ENCODE peak calls at places on chromosomes 4 and X, in eight cellular contexts. K is DND-41, Y is tibial nerve, J is cardiac muscle cell, D is psoas muscle, T is testis, Z is neural progenitor cell, V is vagina. U is an unnamed sample. For H3K4me1, the result is how much of the 10 kb centered on the place peaks cover.

GRCh38 chr4:177605252-177605651 is 163.0 kb upstream of the AGA start:
- DNase-seq in Z (no peak), J (no peak), T (no peak), K (no peak), D (no peak), V (no peak), Y (no peak), U (no peak)

GRCh38 chr4:126701756-126702155 is 931.0 kb upstream of the INTU start:
- DNase-seq in Y (no peak), T (no peak), Z (no peak), K (no peak), V (no peak), J (no peak), D (no peak), U (no peak)

GRCh38 chr4:79413486-79413885 is 5.5 kb upstream of the GK2 start:
- DNase-seq in K (no peak), T (no peak), V (no peak), Z (no peak), D (no peak), J (no peak), Y (no peak), U (no peak)

GRCh38 chr4:168621806-168622589 is 125.1 kb downstream of the PALLD start:
- DNase-seq in Y (no peak), T (no peak), V (no peak), Z (no peak), J (no peak), D (no peak), K (no peak), U (no peak)

GRCh38 chrX:7083468-7084396 is 63.8 kb upstream of the STS start:
- DNase-seq in J (no peak), T (no peak), D (no peak), K (peak), Z (no peak), Y (no peak), V (no peak), U (peak)

GRCh38 chr4:156280726-156281125 is 327.1 kb upstream of the CTSO start:
- DNase-seq in K (no peak), Y (no peak), J (no peak), Z (no peak), T (no peak), D (no peak), V (no peak), U (no peak)

GRCh38 chr4:140906984-140907962 is 151.1 kb upstream of the TBC1D9 start:
- DNase-seq in T (no peak), J (peak), V (no peak), Z (no peak), Y (no peak), D (no peak), K (no peak), U (no peak)

GRCh38 chr4:53575552-53575951 is 15.7 kb downstream of the LNX1 start:
- DNase-seq in Y (no peak), K (no peak), J (no peak), V (no peak), T (no peak), D (no peak), Z (no peak), U (no peak)

GRCh38 chr4:36854554-36854953 is 390.0 kb upstream of the NWD2 start:
- DNase-seq in V (no peak), Z (no peak), T (no peak), K (no peak), J (no peak), D (no peak), Y (no peak), U (no peak)

GRCh38 chrX:14718403-14718802 is 154.5 kb downstream of the FANCB start:
- DNase-seq in D (no peak), Y (no peak), Z (no peak), K (no peak), J (no peak), V (no peak), T (no peak), U (no peak)

GRCh38 chrX:102746134-102746584 is 25.6 kb downstream of the GPRASP3 start:
- DNase-seq in Z (peak), D (peak), T (peak), K (no peak), V (no peak), J (peak), Y (no peak), U (no peak)

GRCh38 chrX:115372026-115372610 is 82.6 kb downstream of the LUZP4 start:
- DNase-seq in Y (no peak), D (no peak), J (peak), K (no peak), V (no peak), Z (peak), T (no peak), U (peak)

GRCh38 chrX:75038925-75039324 is 113.7 kb upstream of the NEXMIF start:
- DNase-seq in K (peak), V (no peak), J (peak), T (peak), Z (peak), Y (no peak), D (no peak), U (peak)

GRCh38 chr4:79576480-79576803 is 168.4 kb upstream of the GK2 start:
- DNase-seq in J (peak), Z (peak), D (no peak), K (peak), V (no peak), Y (no peak), T (no peak), U (peak)

GRCh38 chr4:52054254-52054653 is 3.1 kb downstream of the SPATA18 start:
- DNase-seq in K (no peak), T (no peak), D (no peak), V (no peak), J (no peak), Z (no peak), Y (no peak), U (no peak)

GRCh38 chr4:3478446-3479357 is 15.6 kb downstream of the DOK7 start:
- DNase-seq in D (peak), Z (no peak), T (no peak), V (no peak), Y (no peak), K (no peak), J (no peak), U (no peak)

GRCh38 chr4:121551881-121552280 is 144.9 kb downstream of the ANXA5 start:
- DNase-seq in D (no peak), V (no peak), J (no peak), Z (no peak), K (no peak), T (no peak), Y (peak), U (no peak)

GRCh38 chrX:101564651-101565050 is 14.3 kb downstream of the ARMCX1 start:
- DNase-seq in K (no peak), J (no peak), Z (no peak), Y (no peak), V (no peak), D (no peak), T (no peak), U (no peak)

GRCh38 chr4:6716958-6717655 is 1.1 kb downstream of the BLOC1S4 start:
- DNase-seq in Y (no peak), K (peak), V (no peak), J (no peak), T (no peak), D (no peak), Z (no peak), U (no peak)

GRCh38 chr4:113467581-113467980 is 294.0 kb downstream of the CAMK2D start:
- DNase-seq in J (no peak), V (no peak), D (no peak), T (no peak), K (no peak), Z (no peak), Y (peak), U (no peak)

GRCh38 chrX:70504772-70505450 is 60.3 kb downstream of the DLG3 start:
- DNase-seq in T (no peak), Z (no peak), J (no peak), V (no peak), K (no peak), Y (no peak), D (no peak), U (no peak)

GRCh38 chrX:38699603-38700110 is 101.6 kb upstream of the MID1IP1 start:
- DNase-seq in T (no peak), D (no peak), V (no peak), K (no peak), Z (no peak), Y (no peak), J (peak), U (peak)

GRCh38 chrX:69630147-69630546 is 14.2 kb downstream of the EDA start:
- DNase-seq in T (no peak), D (no peak), J (no peak), Y (no peak), V (no peak), Z (no peak), K (no peak), U (no peak)

GRCh38 chrX:45806410-45807121 is 605.9 kb upstream of the DIPK2B start:
- DNase-seq in K (peak), J (peak), T (no peak), Z (no peak), Y (no peak), V (no peak), D (no peak), U (no peak)

GRCh38 chr4:156294577-156294976 is 340.9 kb upstream of the CTSO start:
- DNase-seq in K (no peak), T (no peak), D (no peak), Y (no peak), V (no peak), J (peak), Z (peak), U (peak)

GRCh38 chr4:167031534-167032156 is 202.6 kb downstream of the SPOCK3 start:
- DNase-seq in K (no peak), Z (no peak), J (no peak), V (no peak), D (no peak), T (no peak), Y (no peak), U (no peak)

GRCh38 chrX:140040397-140040796 is 75.1 kb upstream of the CXorf66 start:
- DNase-seq in K (no peak), Y (no peak), J (no peak), Z (no peak), V (no peak), T (no peak), D (no peak), U (peak)

GRCh38 chrX:68989865-68990606 is 161.2 kb downstream of the EFNB1 start:
- DNase-seq in T (peak), Y (no peak), V (peak), K (no peak), Z (peak), J (peak), D (no peak), U (no peak)

GRCh38 chrX:80423000-80423399 is 2.8 kb downstream of the TENT5D start:
- DNase-seq in Z (no peak), V (no peak), K (no peak), D (no peak), Y (no peak), T (no peak), J (no peak), U (no peak)

GRCh38 chr4:182449186-182449880 is 206.1 kb downstream of the TENM3 start:
- DNase-seq in K (no peak), J (no peak), V (no peak), T (peak), Z (peak), Y (no peak), D (no peak), U (no peak)

GRCh38 chr4:81712714-81713113 is 241.0 kb upstream of the RASGEF1B start:
- DNase-seq in D (no peak), Z (no peak), Y (no peak), V (no peak), J (no peak), T (no peak), K (no peak), U (no peak)

GRCh38 chrX:73683236-73683859 is 120.4 kb downstream of the CHIC1 start:
- DNase-seq in T (no peak), J (no peak), Z (no peak), Y (no peak), K (no peak), V (no peak), D (no peak), U (peak)

GRCh38 chrX:119406739-119407138 is 7.6 kb downstream of the SLC25A43 start:
- DNase-seq in D (no peak), Y (no peak), K (no peak), Z (no peak), J (no peak), V (no peak), T (no peak), U (no peak)

GRCh38 chr4:10982305-10982704 is 297.7 kb upstream of the CLNK start:
- DNase-seq in K (no peak), V (no peak), Y (no peak), D (no peak), T (no peak), J (no peak), Z (peak), U (no peak)

GRCh38 chrX:25191403-25191802 is 175.6 kb upstream of the ARX start:
- DNase-seq in T (no peak), Y (no peak), Z (no peak), D (no peak), K (no peak), J (no peak), V (no peak), U (no peak)

GRCh38 chr4:107317596-107317995 is 281.5 kb upstream of the DKK2 start:
- DNase-seq in K (no peak), J (no peak), Y (no peak), T (no peak), Z (no peak), V (no peak), D (no peak), U (peak)

GRCh38 chrX:106481341-106481740 is 130.4 kb upstream of the RADX start:
- DNase-seq in Y (peak), Z (peak), J (peak), D (no peak), K (peak), T (peak), V (no peak), U (peak)

GRCh38 chrX:40327085-40327484 is 229.3 kb upstream of the BCOR start:
- DNase-seq in J (no peak), D (no peak), V (peak), Y (no peak), Z (no peak), T (no peak), K (no peak), U (no peak)
- TF ChIP-seq CTCF in J (no peak), D (no peak), V (no peak), Y (no peak), Z (no peak), T (no peak), K (no peak), U (no peak)

GRCh38 chr4:86928400-86929255 is 6.2 kb upstream of the AFF1 start:
- DNase-seq in D (no peak), Y (no peak), V (peak), Z (no peak), K (no peak), T (no peak), J (no peak), U (no peak)
- H3K4me1 ChIP-seq in D (under half), Y (under half), V (under half), Z (under half), K (under half), T (under half), J (under half), U (under half)

GRCh38 chr4:138062929-138063328 is 179.2 kb downstream of the SLC7A11 start:
- DNase-seq in T (no peak), V (no peak), Y (no peak), Z (no peak), K (no peak), D (no peak), J (no peak), U (peak)
- TF ChIP-seq CTCF in T (no peak), V (no peak), Y (no peak), Z (peak), K (no peak), D (no peak), J (peak), U (peak)

GRCh38 chrX:132480581-132481203 is 8.1 kb downstream of the MBNL3 start:
- DNase-seq in Y (no peak), J (peak), T (peak), V (no peak), K (peak), Z (no peak), D (peak), U (peak)
- H3K4me1 ChIP-seq in Y (under half), J (under half), T (under half), V (under half), K (half or more), Z (under half), D (under half), U (under half)

GRCh38 chr4:138555107-138555506 is 313.0 kb upstream of the SLC7A11 start:
- DNase-seq in K (no peak), V (no peak), J (no peak), T (no peak), Y (no peak), D (no peak), Z (peak), U (peak)
- TF ChIP-seq CTCF in K (no peak), V (no peak), J (peak), T (no peak), Y (no peak), D (no peak), Z (no peak), U (no peak)